ENCODE peak calls at places on chromosome 10, in five cellular contexts. K, R, D, Y and X are unnamed samples.

GRCh38 chr10:5595591-5596590 is 70.5 kb downstream of the ASB13 start:
- DNase-seq in K (no peak), R (no peak), D (no peak), Y (peak), X (peak)

GRCh38 chr10:123241391-123242141 is 87.4 kb downstream of the BUB3 start:
- DNase-seq in K (no peak), R (no peak), D (no peak), Y (no peak), X (no peak)

GRCh38 chr10:119337796-119338432 is 130.5 kb downstream of the GRK5 start:
- DNase-seq in K (no peak), R (no peak), D (peak), Y (peak), X (no peak)

GRCh38 chr10:117175215-117175900 is 21.9 kb upstream of the KCNK18 start:
- DNase-seq in K (no peak), R (no peak), D (peak), Y (no peak), X (no peak)

GRCh38 chr10:58400609-58401008 is 15.4 kb downstream of the TFAM start:
- DNase-seq in K (no peak), R (no peak), D (no peak), Y (no peak), X (peak)

GRCh38 chr10:128059266-128059850 is 66.9 kb downstream of the MKI67 start:
- DNase-seq in K (no peak), R (no peak), D (no peak), Y (no peak), X (no peak)

GRCh38 chr10:16756561-16757221 is 60.5 kb downstream of the RSU1 start:
- DNase-seq in K (no peak), R (no peak), D (no peak), Y (peak), X (peak)

GRCh38 chr10:102619281-102619981 is 24.8 kb upstream of the TRIM8 start:
- DNase-seq in K (no peak), R (no peak), D (no peak), Y (no peak), X (no peak)

GRCh38 chr10:29957887-29958330 is 101.5 kb downstream of the JCAD start:
- DNase-seq in K (peak), R (peak), D (no peak), Y (peak), X (peak)

GRCh38 chr10:33484787-33485186 is 150.3 kb upstream of the NRP1 start:
- DNase-seq in K (no peak), R (no peak), D (no peak), Y (peak), X (peak)

GRCh38 chr10:86317949-86318725 is 48.5 kb downstream of the GRID1 start:
- DNase-seq in K (no peak), R (no peak), D (no peak), Y (no peak), X (peak)
- TF ChIP-seq CTCF in K (no peak), R (no peak), D (no peak), Y (no peak), X (no peak)

GRCh38 chr10:125734148-125734547 is 14.6 kb downstream of the EDRF1 start:
- DNase-seq in K (no peak), R (no peak), D (no peak), Y (no peak), X (no peak)

GRCh38 chr10:125739994-125740679 is 20.6 kb downstream of the EDRF1 start:
- DNase-seq in K (no peak), R (no peak), D (no peak), Y (no peak), X (no peak)

GRCh38 chr10:125734823-125735222 is 15.3 kb downstream of the EDRF1 start:
- DNase-seq in K (no peak), R (no peak), D (no peak), Y (peak), X (no peak)
- TF ChIP-seq CTCF in K (no peak), R (no peak), D (peak), Y (no peak), X (no peak)

DNA sequence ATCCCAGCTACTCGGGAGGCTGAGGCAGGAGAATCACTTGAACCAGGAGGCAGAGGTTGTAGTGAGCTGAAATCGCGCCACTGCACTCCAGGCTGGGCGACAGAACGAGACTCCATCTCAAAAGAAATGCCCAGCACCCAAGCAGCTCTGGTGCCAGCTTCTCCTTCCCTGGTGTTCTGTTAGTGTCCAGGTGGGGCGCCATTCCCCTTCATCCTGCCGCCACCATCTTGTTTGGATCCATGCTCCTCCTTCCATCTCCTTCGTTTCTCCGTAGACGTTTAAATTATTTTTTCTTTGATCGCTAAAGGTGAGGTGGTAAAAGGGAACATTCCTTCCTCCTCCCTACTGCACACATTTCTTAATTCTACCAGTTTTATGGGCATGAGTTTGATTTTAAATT is 30.3 kb downstream of the PROSER2 start:
- DNase-seq in K (no peak), R (no peak), D (no peak), Y (no peak), X (no peak)
- TF ChIP-seq CTCF in K (no peak), R (no peak), D (peak), Y (peak), X (peak)

DNA sequence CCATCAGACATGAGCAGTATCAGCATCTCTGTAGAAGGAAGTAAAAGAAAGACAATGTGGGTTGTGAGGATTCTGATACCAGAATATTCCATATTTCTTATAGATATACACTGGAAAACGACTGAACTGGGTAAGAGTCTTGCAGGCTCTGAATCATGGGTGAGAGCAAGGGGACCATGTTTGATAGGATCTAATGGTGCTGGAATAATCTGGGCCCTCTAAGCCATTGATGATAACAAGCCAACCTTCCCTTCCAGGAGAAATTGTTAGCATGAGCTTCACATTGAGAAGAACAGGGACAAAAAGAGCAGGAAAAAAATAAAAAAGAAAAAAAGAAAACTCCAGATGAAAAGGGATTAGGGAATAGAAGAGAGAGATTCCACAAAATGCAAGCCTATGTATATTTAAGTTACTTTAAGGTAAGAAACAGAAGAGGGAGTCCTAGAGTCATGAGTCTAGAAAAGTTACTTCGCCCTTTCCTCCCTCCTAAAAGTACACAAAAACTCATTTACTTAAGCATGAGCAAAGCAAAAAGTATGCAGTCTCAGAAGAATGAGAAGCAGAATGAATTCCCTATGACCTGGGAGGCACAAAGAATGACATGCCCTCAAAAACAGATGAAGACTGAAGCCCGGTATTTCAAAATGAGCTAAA is 181.9 kb downstream of the TMEM26 start:
- DNase-seq in K (no peak), R (no peak), D (no peak), Y (peak), X (peak)
- TF ChIP-seq CTCF in K (no peak), R (peak), D (no peak), Y (peak), X (peak)

DNA sequence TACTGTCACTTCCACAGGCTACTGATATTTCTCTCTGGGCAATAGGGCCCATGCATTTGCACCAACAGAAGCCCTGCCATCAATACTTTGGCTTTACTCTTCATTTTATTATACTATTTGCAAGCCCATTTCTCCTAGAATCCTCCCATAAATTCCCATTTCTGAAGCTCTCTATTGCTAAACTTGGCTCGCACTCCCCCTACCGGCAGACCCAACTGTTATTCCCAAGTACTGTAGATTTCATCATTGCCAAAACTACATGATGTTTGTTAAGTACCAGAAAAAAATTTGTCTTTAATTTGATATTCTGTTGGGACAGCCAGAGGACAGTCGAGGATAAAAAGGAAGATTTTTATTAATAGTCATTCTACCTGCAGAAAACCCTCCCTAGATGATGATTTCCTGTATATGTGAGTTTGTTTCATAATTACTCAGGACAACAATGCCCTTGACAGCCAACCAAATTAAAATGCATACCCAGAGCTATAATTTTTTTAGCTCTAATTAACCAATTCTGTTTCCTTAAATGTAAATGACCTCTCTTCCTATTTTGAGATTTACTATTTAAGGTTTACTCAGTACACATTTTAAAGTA is 298.6 kb downstream of the REEP3 start:
- DNase-seq in K (peak), R (peak), D (peak), Y (peak), X (peak)
- TF ChIP-seq CTCF in K (peak), R (peak), D (peak), Y (peak), X (peak)

DNA sequence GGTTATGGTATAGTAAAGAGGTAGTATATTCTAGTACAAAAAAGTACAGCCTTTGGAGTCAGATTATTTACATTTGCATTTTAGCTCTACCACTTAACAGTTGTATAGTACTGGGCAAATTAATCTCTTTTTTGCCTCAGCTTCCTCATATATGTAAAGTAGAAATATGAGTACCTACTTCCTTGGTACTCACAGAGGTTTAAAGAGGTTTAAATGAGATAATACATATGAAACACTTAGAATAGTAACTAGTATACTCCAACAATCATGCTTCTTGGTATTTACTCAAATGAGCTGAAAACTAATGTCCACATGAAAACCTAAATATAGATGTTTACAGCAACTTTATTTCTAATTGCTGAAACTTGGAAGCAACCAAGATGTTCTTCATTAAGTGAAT is 14.7 kb downstream of the FRA10AC1 start:
- DNase-seq in K (no peak), R (no peak), D (no peak), Y (no peak), X (no peak)
- TF ChIP-seq CTCF in K (no peak), R (no peak), D (no peak), Y (no peak), X (no peak)

GRCh38 chr10:52566471-52567246 is 205.9 kb downstream of the MBL2 start:
- DNase-seq in K (no peak), R (no peak), D (peak), Y (peak), X (peak)
- TF ChIP-seq CTCF in K (peak), R (peak), D (peak), Y (peak), X (peak)

DNA sequence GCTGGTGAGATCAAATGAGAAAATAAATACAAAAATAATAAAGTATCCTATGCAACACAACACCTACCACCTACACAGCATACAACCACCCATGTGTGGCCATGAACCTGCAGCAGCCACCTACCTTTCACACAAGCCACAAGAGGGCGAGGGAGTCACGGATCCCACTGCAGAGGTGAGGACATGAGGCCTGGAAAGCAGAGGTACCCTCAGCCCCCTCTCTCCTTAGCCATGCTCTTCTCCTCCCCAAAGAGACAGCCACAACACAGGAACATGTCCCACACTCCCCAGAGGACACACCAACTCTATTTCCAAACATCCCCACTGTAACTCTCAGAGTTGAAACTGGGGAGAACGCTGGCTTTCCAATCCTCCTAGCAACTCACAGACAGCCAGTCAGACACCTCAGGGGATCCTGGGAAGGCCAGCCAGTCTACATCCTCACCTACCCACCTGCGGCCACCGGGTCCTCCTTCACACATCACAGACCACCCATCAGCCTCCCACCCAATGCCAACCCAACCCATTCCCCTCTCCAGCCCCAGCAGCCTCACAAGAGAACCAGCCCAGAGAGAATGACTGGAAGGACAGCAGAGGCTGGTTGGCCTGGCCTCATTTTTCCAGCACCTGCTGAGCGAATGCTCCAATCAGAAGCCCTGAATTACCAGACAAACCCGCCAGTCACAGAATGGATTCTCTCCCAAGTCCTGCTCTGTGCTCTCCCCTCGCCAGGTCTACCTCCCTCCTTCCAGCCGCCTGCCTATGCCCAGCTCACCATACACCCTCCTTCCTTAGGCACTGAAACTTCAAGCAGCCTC is 18.4 kb downstream of the DLG5 start:
- DNase-seq in K (no peak), R (no peak), D (no peak), Y (no peak), X (peak)
- TF ChIP-seq CTCF in K (peak), R (peak), D (no peak), Y (peak), X (peak)

DNA sequence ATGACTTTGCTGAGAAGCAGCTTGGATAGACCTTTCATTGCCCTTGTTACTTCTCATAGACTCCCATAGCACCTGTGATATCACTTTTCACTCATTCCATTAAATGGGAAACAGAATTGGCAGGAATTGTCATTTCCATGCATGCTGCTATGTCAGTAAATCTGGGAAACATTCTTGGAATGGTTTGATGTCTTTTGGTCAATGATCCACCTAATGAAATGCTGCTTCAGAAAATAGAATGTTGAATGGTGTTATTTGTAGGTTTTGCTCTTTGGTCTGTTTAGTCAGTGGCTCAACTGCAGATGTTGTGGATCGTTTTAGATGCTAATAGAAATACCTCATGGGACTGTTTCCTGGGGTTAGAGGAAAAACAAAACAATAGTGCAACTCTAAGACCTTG is 127.8 kb downstream of the PLPP4 start:
- DNase-seq in K (no peak), R (no peak), D (no peak), Y (no peak), X (no peak)
- TF ChIP-seq CTCF in K (no peak), R (no peak), D (no peak), Y (no peak), X (no peak)

GRCh38 chr10:11430421-11431275 is 180.8 kb downstream of the USP6NL start:
- DNase-seq in K (no peak), R (peak), D (no peak), Y (no peak), X (no peak)

GRCh38 chr10:11425672-11426071 is 185.8 kb downstream of the USP6NL start:
- DNase-seq in K (no peak), R (no peak), D (no peak), Y (peak), X (no peak)

GRCh38 chr10:11429439-11430052 is 181.9 kb downstream of the USP6NL start:
- DNase-seq in K (no peak), R (no peak), D (no peak), Y (peak), X (no peak)

GRCh38 chr10:11425288-11425595 is 186.2 kb downstream of the USP6NL start:
- DNase-seq in K (no peak), R (no peak), D (no peak), Y (peak), X (no peak)

DNA sequence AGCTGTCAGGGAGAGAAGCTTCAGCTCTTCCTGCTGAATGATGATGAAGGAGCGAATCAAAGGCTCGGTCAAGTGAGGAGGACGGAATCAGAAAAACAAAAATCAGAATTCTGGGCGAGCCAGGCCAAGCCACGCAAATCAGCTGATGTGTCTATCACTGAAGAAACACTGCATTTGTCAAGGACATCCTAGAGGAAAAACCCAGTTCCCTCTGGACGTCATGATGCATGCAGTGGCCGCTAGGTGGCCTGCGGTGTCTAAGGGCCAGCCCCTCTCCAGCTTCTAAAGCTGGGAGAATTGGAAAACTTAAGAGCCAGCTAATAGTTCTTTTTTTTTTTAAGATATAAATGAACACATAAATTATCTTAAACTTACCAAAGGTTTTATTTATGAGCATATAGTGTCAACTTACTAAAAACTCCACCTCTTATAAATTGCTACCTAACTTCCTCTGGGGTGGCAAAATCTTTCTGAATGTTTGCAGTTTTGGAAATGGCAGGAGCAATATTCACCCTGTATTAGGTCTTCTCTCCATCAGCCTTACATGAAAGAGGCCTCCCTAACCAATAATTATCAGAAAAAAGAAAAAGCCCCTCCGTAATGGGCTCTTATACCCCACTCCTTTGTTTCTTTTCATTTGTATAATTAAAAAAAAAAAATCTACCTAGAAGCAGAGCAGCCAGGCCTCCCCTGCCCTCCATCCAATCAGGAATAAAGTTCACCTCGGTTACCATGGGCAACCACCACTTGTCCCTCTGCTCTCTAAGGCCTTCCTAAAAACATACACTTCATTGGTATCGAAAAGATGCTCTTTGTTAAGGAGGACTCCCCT is 186.8 kb downstream of the USP6NL start:
- DNase-seq in K (peak), R (no peak), D (peak), Y (peak), X (peak)
- TF ChIP-seq CTCF in K (peak), R (peak), D (peak), Y (peak), X (peak)